ENCODE peak calls at places on chromosomes 4 and X, in eight cellular contexts. M is endodermal cell, O is K562, D is natural killer cell, L is GM13976, S is A549, F is epithelial cell of esophagus, X is fibroblast of lung. R is an unnamed sample.

GRCh38 chr4:14254252-14254651 is 626.7 kb upstream of the BOD1L1 start:
- DNase-seq in M (peak), O (peak), D (no peak), L (no peak), S (peak), F (peak), X (peak), R (peak)

GRCh38 chr4:185210102-185210981 is 944 bp downstream of the SNX25 start:
- DNase-seq in M (peak), O (peak), D (peak), L (no peak), S (no peak), F (peak), X (peak), R (peak)

GRCh38 chr4:142121951-142122350 is 485.6 kb downstream of the IL15 start:
- DNase-seq in M (no peak), O (no peak), D (no peak), L (no peak), S (no peak), F (no peak), X (no peak), R (no peak)

GRCh38 chr4:102535398-102536082 is 34.4 kb downstream of the NFKB1 start:
- DNase-seq in M (no peak), O (no peak), D (no peak), L (no peak), S (no peak), F (peak), X (peak), R (peak)

GRCh38 chr4:151600432-151600831 is 160.4 kb downstream of the GATB start:
- DNase-seq in M (no peak), O (no peak), D (no peak), L (no peak), S (no peak), F (peak), X (peak), R (peak)

GRCh38 chr4:26325191-26325590 is 4.4 kb downstream of the RBPJ start:
- DNase-seq in M (no peak), O (no peak), D (no peak), L (no peak), S (no peak), F (peak), X (peak), R (peak)

GRCh38 chrX:67587946-67588624 is 44.3 kb downstream of the AR start:
- DNase-seq in M (no peak), O (no peak), D (no peak), L (no peak), S (no peak), F (peak), X (peak), R (no peak)

GRCh38 chr4:7462509-7462971 is 27.8 kb upstream of the PSAPL1 start:
- DNase-seq in M (peak), O (no peak), D (no peak), L (no peak), S (peak), F (no peak), X (peak), R (peak)

GRCh38 chr4:134201216-134202098 is at the start of gene PABPC4L:
- DNase-seq in M (peak), O (peak), D (no peak), L (no peak), S (peak), F (peak), X (peak), R (peak)

GRCh38 chrX:71618303-71618721 is at the start of gene CXCR3:
- DNase-seq in M (no peak), O (no peak), D (peak), L (peak), S (no peak), F (no peak), X (peak), R (no peak)

GRCh38 chr4:39045791-39046221 is 13.6 kb upstream of the TMEM156 start:
- DNase-seq in M (no peak), O (no peak), D (no peak), L (no peak), S (no peak), F (peak), X (no peak), R (no peak)

GRCh38 chrX:150635952-150636351 is 57.2 kb upstream of the MTMR1 start:
- DNase-seq in M (no peak), O (no peak), D (no peak), L (peak), S (peak), F (peak), X (peak), R (peak)

GRCh38 chr4:98181815-98182214 is 38.5 kb upstream of the STPG2 start:
- DNase-seq in M (no peak), O (no peak), D (no peak), L (no peak), S (no peak), F (peak), X (peak), R (no peak)

GRCh38 chr4:15536552-15537499 is 67.1 kb downstream of the CC2D2A start:
- DNase-seq in M (no peak), O (no peak), D (no peak), L (no peak), S (no peak), F (no peak), X (no peak), R (no peak)

GRCh38 chr4:154045086-154045485 is 256.2 kb upstream of the SFRP2 start:
- DNase-seq in M (no peak), O (no peak), D (no peak), L (no peak), S (no peak), F (no peak), X (no peak), R (no peak)

GRCh38 chr4:36348403-36348938 is 67.1 kb downstream of the DTHD1 start:
- DNase-seq in M (no peak), O (no peak), D (no peak), L (peak), S (no peak), F (no peak), X (no peak), R (no peak)

GRCh38 chr4:107913283-107913899 is 18.0 kb upstream of the CYP2U1 start:
- DNase-seq in M (peak), O (peak), D (no peak), L (no peak), S (peak), F (peak), X (peak), R (peak)

GRCh38 chr4:146113171-146113570 is 62.3 kb upstream of the LSM6 start:
- DNase-seq in M (no peak), O (no peak), D (no peak), L (no peak), S (no peak), F (no peak), X (no peak), R (no peak)

GRCh38 chr4:71110499-71110898 is 117.0 kb downstream of the DCK start:
- DNase-seq in M (no peak), O (no peak), D (no peak), L (no peak), S (no peak), F (no peak), X (no peak), R (no peak)

GRCh38 chrX:81564851-81565250 is 362.9 kb downstream of the SH3BGRL start:
- DNase-seq in M (no peak), O (no peak), D (no peak), L (no peak), S (no peak), F (no peak), X (no peak), R (no peak)

GRCh38 chr4:34422472-34422871 is 1821.8 kb downstream of the ARAP2 start:
- DNase-seq in M (no peak), O (no peak), D (no peak), L (no peak), S (no peak), F (peak), X (peak), R (peak)

GRCh38 chr4:89117115-89117514 is 5.8 kb downstream of the TIGD2 start:
- DNase-seq in M (no peak), O (no peak), D (no peak), L (no peak), S (no peak), F (no peak), X (no peak), R (no peak)

GRCh38 chr4:57090099-57090498 is 20.1 kb downstream of the IGFBP7 start:
- DNase-seq in M (no peak), O (no peak), D (no peak), L (no peak), S (no peak), F (no peak), X (no peak), R (no peak)

GRCh38 chr4:48254381-48255072 is 15.1 kb downstream of the TEC start:
- DNase-seq in M (no peak), O (no peak), D (no peak), L (no peak), S (no peak), F (no peak), X (peak), R (peak)

DNA sequence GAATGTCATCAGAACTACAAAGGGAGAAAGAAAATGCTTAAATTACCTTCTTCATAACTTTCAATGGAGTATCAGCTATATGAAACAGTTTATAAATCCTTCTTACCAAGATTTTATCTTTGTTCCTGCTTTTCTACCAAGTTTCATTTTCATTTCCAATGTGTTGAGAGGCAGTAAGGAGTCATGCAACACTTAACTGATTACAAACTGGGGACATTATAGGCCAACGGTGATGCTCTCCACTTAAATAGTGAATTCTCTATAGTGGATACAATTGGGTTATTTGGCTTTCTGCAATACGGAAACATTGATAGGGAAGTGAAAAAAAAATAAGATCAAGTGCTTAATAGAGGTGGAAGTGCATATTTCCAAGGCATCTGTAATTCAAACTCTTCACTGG is 145.3 kb upstream of the FTHL17 start:
- DNase-seq in M (no peak), O (no peak), D (no peak), L (no peak), S (no peak), F (no peak), X (no peak), R (no peak)
- TF ChIP-seq CTCF in M (no peak), O (no peak), D (no peak), L (no peak), S (no peak), F (no peak), X (no peak), R (no peak)

GRCh38 chrX:86102341-86102740 is 45.9 kb upstream of the DACH2 start:
- DNase-seq in M (peak), O (no peak), D (no peak), L (no peak), S (no peak), F (no peak), X (no peak), R (no peak)
- TF ChIP-seq CTCF in M (no peak), O (no peak), D (no peak), L (no peak), S (no peak), F (no peak), X (no peak), R (no peak)

GRCh38 chr4:22412013-22412412 is 103.9 kb downstream of the ADGRA3 start:
- DNase-seq in M (no peak), O (no peak), D (no peak), L (no peak), S (no peak), F (no peak), X (no peak), R (no peak)

GRCh38 chr4:22413416-22413815 is 102.5 kb downstream of the ADGRA3 start:
- DNase-seq in M (no peak), O (no peak), D (no peak), L (no peak), S (no peak), F (no peak), X (no peak), R (no peak)

GRCh38 chr4:22408474-22408873 is 107.4 kb downstream of the ADGRA3 start:
- DNase-seq in M (no peak), O (no peak), D (no peak), L (no peak), S (no peak), F (no peak), X (no peak), R (no peak)

GRCh38 chr4:22407361-22407760 is 108.5 kb downstream of the ADGRA3 start:
- DNase-seq in M (no peak), O (no peak), D (no peak), L (no peak), S (no peak), F (no peak), X (no peak), R (no peak)

GRCh38 chr4:22410645-22411247 is 105.1 kb downstream of the ADGRA3 start:
- DNase-seq in M (no peak), O (no peak), D (no peak), L (no peak), S (no peak), F (peak), X (no peak), R (peak)
- TF ChIP-seq CTCF in M (peak), O (peak), D (peak), L (peak), S (peak), F (peak), X (peak), R (peak)

GRCh38 chr4:158285429-158286216 is 75.3 kb downstream of the TMEM144 start:
- DNase-seq in M (no peak), O (no peak), D (no peak), L (no peak), S (no peak), F (peak), X (no peak), R (no peak)

GRCh38 chr4:158277558-158277957 is 67.3 kb downstream of the TMEM144 start:
- DNase-seq in M (no peak), O (no peak), D (no peak), L (no peak), S (no peak), F (no peak), X (no peak), R (no peak)

GRCh38 chr4:158280856-158281255 is 70.6 kb downstream of the TMEM144 start:
- DNase-seq in M (no peak), O (no peak), D (no peak), L (no peak), S (no peak), F (no peak), X (no peak), R (no peak)

GRCh38 chr4:158282252-158282651 is 72.0 kb downstream of the TMEM144 start:
- DNase-seq in M (no peak), O (no peak), D (no peak), L (no peak), S (no peak), F (peak), X (no peak), R (peak)
- TF ChIP-seq CTCF in M (no peak), O (no peak), D (no peak), L (no peak), S (no peak), F (no peak), X (no peak), R (no peak)

DNA sequence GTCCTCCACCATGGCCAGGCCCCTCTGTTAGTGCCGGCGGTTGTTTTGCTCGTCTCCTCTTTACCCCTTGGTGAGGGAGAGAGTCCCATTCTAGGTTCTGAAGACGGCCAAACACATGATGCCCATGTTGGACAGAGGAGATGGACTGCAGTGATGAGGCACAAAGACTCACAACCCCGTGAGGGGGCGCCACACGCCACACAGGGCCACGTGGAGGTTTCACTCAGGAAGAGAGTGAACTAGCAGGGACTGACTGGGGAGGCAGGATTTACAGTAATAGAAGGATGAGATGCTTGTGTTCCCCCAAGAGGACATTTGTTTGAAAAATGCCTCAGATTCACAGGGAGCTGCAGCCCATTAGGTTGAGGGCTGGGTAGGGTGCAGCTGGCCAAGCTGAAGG is 655.3 kb upstream of the FRG1 start:
- DNase-seq in M (peak), O (peak), D (no peak), L (no peak), S (no peak), F (no peak), X (no peak), R (no peak)
- TF ChIP-seq CTCF in M (peak), O (no peak), D (no peak), L (no peak), S (no peak), F (no peak), X (no peak), R (no peak)

DNA sequence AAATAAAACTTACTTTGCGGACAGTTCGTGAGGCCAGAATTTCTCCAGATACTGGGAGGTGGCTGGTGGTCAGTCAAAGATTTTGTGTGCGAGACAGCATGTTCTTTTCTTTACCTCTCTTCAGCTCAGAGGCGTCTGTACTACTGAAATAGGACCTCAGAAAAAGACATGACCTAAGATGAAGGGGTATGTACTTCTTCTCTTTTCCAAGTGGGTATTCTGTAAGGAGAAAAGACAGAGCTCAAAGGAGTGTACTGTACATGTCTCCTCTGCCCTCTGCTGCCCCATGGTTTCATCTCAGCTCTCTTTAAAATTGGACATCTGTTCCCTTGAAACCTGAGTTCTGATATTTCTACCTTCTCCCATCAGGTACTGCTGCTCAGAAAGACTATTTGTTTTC is 38.1 kb downstream of the SEPTIN11 start:
- DNase-seq in M (no peak), O (no peak), D (no peak), L (no peak), S (no peak), F (no peak), X (no peak), R (no peak)
- TF ChIP-seq CTCF in M (no peak), O (no peak), D (no peak), L (no peak), S (no peak), F (no peak), X (peak), R (no peak)

R was measured in HFFc6.